ENCODE peak calls at places on chromosomes 5 and 9, in eight cellular contexts. J is stimulated activated CD4-positive, alpha-beta T cell treated with anti-CD3 and anti-CD28 coated beads, Interleukin-1b, Interleukin-23, amount 100 ng/mL, for 48 hours; Y is stimulated activated naive CD4-positive, alpha-beta T cell; E is endothelial cell; B is sciatic nerve; X is fibroblast of lung; L is A549; C is pancreas. V is an unnamed sample.

GRCh38 chr5:142981475-142981874 is 211.3 kb downstream of the ARHGAP26 start:
- DNase-seq in J (no peak), Y (no peak), B (no peak), E (no peak), X (no peak), L (no peak), C (no peak), V (no peak)

GRCh38 chr5:44565360-44565759 is 176.1 kb upstream of the FGF10 start:
- DNase-seq in B (no peak), E (no peak), Y (no peak), C (no peak), X (no peak), J (no peak), L (no peak), V (no peak)

GRCh38 chr5:31935702-31936347 is 238.3 kb downstream of the GOLPH3 start:
- DNase-seq in C (no peak), E (no peak), B (no peak), Y (no peak), L (no peak), X (peak), J (no peak), V (peak)

GRCh38 chr9:106657951-106658350 is 205.0 kb upstream of the ZNF462 start:
- DNase-seq in X (no peak), J (no peak), Y (no peak), B (no peak), L (no peak), E (no peak), C (no peak), V (no peak)

GRCh38 chr5:1737790-1738405 is 61.7 kb downstream of the MRPL36 start:
- DNase-seq in J (peak), B (no peak), L (peak), X (peak), C (no peak), Y (peak), E (peak), V (peak)

GRCh38 chr9:82645591-82645990 is 417.4 kb downstream of the RASEF start:
- DNase-seq in E (no peak), Y (no peak), B (no peak), L (no peak), J (no peak), C (no peak), X (no peak), V (no peak)

GRCh38 chr9:126055386-126055785 is 271.2 kb upstream of the MVB12B start:
- DNase-seq in X (no peak), C (no peak), J (no peak), E (no peak), Y (no peak), L (no peak), B (no peak), V (no peak)

GRCh38 chr5:113202904-113203716 is 226.5 kb downstream of the DCP2 start:
- DNase-seq in Y (no peak), E (no peak), B (peak), J (no peak), L (peak), C (peak), X (peak), V (no peak)

GRCh38 chr9:127517620-127518019 is 66.3 kb downstream of the LRSAM1 start:
- DNase-seq in B (no peak), L (no peak), Y (no peak), E (no peak), J (no peak), X (no peak), C (peak), V (no peak)

GRCh38 chr9:132456241-132456640 is 46.2 kb downstream of the CFAP77 start:
- DNase-seq in L (no peak), X (no peak), B (no peak), E (no peak), J (no peak), Y (no peak), C (no peak), V (no peak)

GRCh38 chr5:62375627-62376026 is 28.1 kb downstream of the DIMT1 start:
- DNase-seq in C (no peak), L (no peak), E (no peak), B (no peak), Y (no peak), J (no peak), X (no peak), V (no peak)

GRCh38 chr9:91122755-91123154 is 239.0 kb downstream of the AUH start:
- DNase-seq in Y (no peak), J (no peak), L (no peak), X (no peak), E (no peak), B (no peak), C (no peak), V (no peak)

GRCh38 chr9:89023788-89024187 is 32.5 kb downstream of the S1PR3 start:
- DNase-seq in L (no peak), Y (no peak), X (no peak), B (no peak), C (no peak), J (no peak), E (no peak), V (no peak)

GRCh38 chr5:168642019-168642418 is 62.9 kb upstream of the PANK3 start:
- DNase-seq in J (no peak), X (no peak), E (no peak), C (no peak), Y (no peak), L (no peak), B (no peak), V (no peak)

GRCh38 chr5:90022002-90022710 is 387.4 kb downstream of the CETN3 start:
- DNase-seq in X (no peak), L (no peak), Y (no peak), C (no peak), J (no peak), B (no peak), E (no peak), V (peak)

GRCh38 chr9:35529156-35529823 is 39.4 kb downstream of the RUSC2 start:
- DNase-seq in L (no peak), Y (no peak), B (no peak), X (no peak), E (no peak), C (no peak), J (no peak), V (no peak)

GRCh38 chr9:96680812-96681499 is 25.8 kb upstream of the PRXL2C start:
- DNase-seq in L (no peak), C (no peak), J (no peak), Y (no peak), X (no peak), E (no peak), B (no peak), V (no peak)

GRCh38 chr5:50553560-50553984 is 112.5 kb upstream of the EMB start:
- DNase-seq in Y (no peak), X (no peak), J (no peak), B (no peak), E (no peak), L (peak), C (no peak), V (no peak)

GRCh38 chr9:111920531-111920930 is 23.9 kb downstream of the UGCG start:
- DNase-seq in B (no peak), L (no peak), Y (no peak), C (no peak), X (no peak), J (no peak), E (no peak), V (no peak)

GRCh38 chr9:116791314-116791713 is 104.2 kb downstream of the TRIM32 start:
- DNase-seq in Y (no peak), J (no peak), L (no peak), B (no peak), X (peak), C (no peak), E (no peak), V (no peak)

GRCh38 chr9:125649315-125649714 is 57.7 kb downstream of the MAPKAP1 start:
- DNase-seq in E (no peak), B (no peak), J (peak), C (no peak), Y (no peak), X (peak), L (peak), V (peak)

GRCh38 chr9:20701058-20701457 is 17.0 kb downstream of the FOCAD start:
- DNase-seq in J (no peak), E (peak), L (no peak), B (no peak), C (no peak), X (no peak), Y (no peak), V (no peak)

GRCh38 chr5:80275347-80275746 is 19.5 kb upstream of the SERINC5 start:
- DNase-seq in E (peak), Y (no peak), B (no peak), C (no peak), X (peak), L (peak), J (no peak), V (peak)

GRCh38 chr5:95163079-95163478 is 121.8 kb downstream of the MCTP1 start:
- DNase-seq in L (no peak), C (no peak), J (no peak), X (no peak), Y (no peak), B (no peak), E (no peak), V (no peak)

GRCh38 chr5:14881826-14882225 is 10.2 kb upstream of the ANKH start:
- DNase-seq in B (no peak), L (no peak), E (no peak), Y (no peak), X (no peak), C (peak), J (no peak), V (no peak)

GRCh38 chr9:122619996-122620395 is 5.5 kb downstream of the OR1Q1 start:
- DNase-seq in C (no peak), J (no peak), Y (no peak), X (no peak), E (no peak), B (no peak), L (no peak), V (no peak)

GRCh38 chr9:136412912-136413420 is 2.5 kb downstream of the PMPCA start:
- DNase-seq in X (no peak), B (no peak), L (no peak), J (no peak), Y (no peak), E (no peak), C (peak), V (no peak)

GRCh38 chr9:4315582-4316215 is 15.8 kb upstream of the GLIS3 start:
- DNase-seq in Y (peak), X (peak), C (peak), L (peak), E (peak), B (peak), J (peak), V (peak)

GRCh38 chr5:154194348-154195329 is 4.1 kb downstream of the GALNT10 start:
- DNase-seq in Y (no peak), C (no peak), B (no peak), E (no peak), L (no peak), X (peak), J (no peak), V (peak)

GRCh38 chr5:115708819-115709477 is 83.1 kb upstream of the TMED7 start:
- DNase-seq in Y (no peak), C (no peak), L (no peak), B (no peak), X (no peak), E (no peak), J (no peak), V (no peak)

GRCh38 chr5:120062515-120062917 is 401.6 kb upstream of the PRR16 start:
- DNase-seq in L (no peak), B (no peak), E (no peak), Y (no peak), C (no peak), J (no peak), X (peak), V (no peak)

GRCh38 chr5:126443374-126443851 is 20.2 kb downstream of the GRAMD2B start:
- DNase-seq in J (no peak), C (no peak), L (no peak), E (no peak), B (no peak), Y (no peak), X (no peak), V (no peak)

GRCh38 chr9:96029722-96030515 is 154.4 kb downstream of the ERCC6L2 start:
- DNase-seq in Y (no peak), C (no peak), E (no peak), B (no peak), X (no peak), L (peak), J (no peak), V (no peak)

GRCh38 chr9:35489313-35490154 is at the start of gene RUSC2:
- DNase-seq in B (peak), J (peak), X (peak), L (peak), Y (peak), C (peak), E (peak), V (peak)

GRCh38 chr9:27440888-27441740 is 83.0 kb upstream of the IFNK start:
- DNase-seq in L (no peak), B (no peak), Y (no peak), C (no peak), X (no peak), E (no peak), J (no peak), V (no peak)

GRCh38 chr9:137610944-137611343 is 5.5 kb downstream of the ARRDC1 start:
- DNase-seq in J (no peak), X (no peak), B (no peak), Y (no peak), L (no peak), C (peak), E (no peak), V (no peak)

GRCh38 chr9:12539602-12540001 is 153.6 kb upstream of the TYRP1 start:
- DNase-seq in X (no peak), C (no peak), B (no peak), L (no peak), E (no peak), J (no peak), Y (no peak), V (no peak)

GRCh38 chr5:64497390-64497789 is 8.4 kb upstream of the RGS7BP start:
- DNase-seq in C (no peak), E (no peak), B (no peak), L (no peak), J (no peak), X (no peak), Y (no peak), V (peak)

GRCh38 chr5:60961685-60962084 is 16.7 kb downstream of the NDUFAF2 start:
- DNase-seq in B (no peak), C (no peak), X (peak), E (no peak), J (no peak), L (peak), Y (no peak), V (peak)

V was measured in adipocyte.